ENCODE peak calls at places on chromosomes 5 and 9, in five cellular contexts. D is spleen, G is sigmoid colon, Q is upper lobe of left lung, P is K562. W is an unnamed sample.

GRCh38 chr9:87812375-87813118 is 70.1 kb upstream of the SPATA31E1 start:
- DNase-seq in G (no peak), D (no peak), Q (no peak), P (peak; percentile 47), W (no peak)

GRCh38 chr9:112971415-112971814 is 40.6 kb downstream of the ZNF883 start:
- DNase-seq in P (peak; percentile 9), D (no peak), Q (no peak), G (no peak), W (no peak)

GRCh38 chr9:87213948-87214347 is 266.6 kb upstream of the GAS1 start:
- DNase-seq in Q (no peak), D (no peak), P (no peak), G (no peak), W (no peak)

GRCh38 chr5:219492-219891 is 1.4 kb downstream of the SDHA start:
- DNase-seq in Q (no peak), G (no peak), D (no peak), P (no peak), W (peak; percentile 56)

GRCh38 chr9:125995706-125996105 is 248.5 kb downstream of the PBX3 start:
- DNase-seq in P (no peak), D (no peak), Q (no peak), G (peak; percentile 46), W (no peak)

GRCh38 chr5:181170996-181171395 is 23.6 kb downstream of the OR2V2 start:
- DNase-seq in Q (no peak), P (no peak), D (no peak), G (no peak), W (peak; percentile 4)

GRCh38 chr5:143887302-143887638 is 75.3 kb downstream of the HMHB1 start:
- DNase-seq in D (no peak), P (no peak), Q (peak; percentile 38), G (no peak), W (no peak)

GRCh38 chr9:34686231-34686630 is 4.8 kb downstream of the CCL19 start:
- DNase-seq in D (no peak), Q (no peak), G (no peak), P (no peak), W (no peak)

GRCh38 chr9:96514825-96515218 is 64.9 kb downstream of the HABP4 start:
- DNase-seq in Q (no peak), D (no peak), P (no peak), G (no peak), W (no peak)

GRCh38 chr5:109753279-109753678 is 63.6 kb downstream of the MAN2A1 start:
- DNase-seq in D (no peak), P (no peak), G (no peak), Q (no peak), W (no peak)

GRCh38 chr5:109743770-109744212 is 54.1 kb downstream of the MAN2A1 start:
- DNase-seq in D (no peak), G (no peak), P (peak; percentile 69), Q (no peak), W (no peak)

GRCh38 chr5:109744261-109744660 is 54.5 kb downstream of the MAN2A1 start:
- DNase-seq in Q (no peak), P (no peak), D (no peak), G (no peak), W (no peak)

GRCh38 chr5:109750407-109750806 is 60.7 kb downstream of the MAN2A1 start:
- DNase-seq in P (no peak), D (no peak), G (no peak), Q (no peak), W (no peak)

GRCh38 chr5:109748545-109748944 is 58.8 kb downstream of the MAN2A1 start:
- DNase-seq in Q (no peak), D (no peak), P (no peak), G (no peak), W (no peak)
- TF ChIP-seq POLR2A in Q (no peak), D (no peak), P (no peak), G (no peak), W (no peak)

GRCh38 chr5:14428302-14429081 is 153.1 kb upstream of the OTULINL start:
- DNase-seq in Q (no peak), P (no peak), D (no peak), G (no peak), W (no peak)

GRCh38 chr5:14424011-14424685 is 157.4 kb upstream of the OTULINL start:
- DNase-seq in Q (no peak), G (no peak), P (no peak), D (no peak), W (no peak)

GRCh38 chr5:14426521-14426920 is 155.1 kb upstream of the OTULINL start:
- DNase-seq in G (no peak), D (no peak), P (no peak), Q (no peak), W (no peak)

GRCh38 chr5:14429102-14429501 is 152.5 kb upstream of the OTULINL start:
- DNase-seq in D (no peak), P (no peak), G (no peak), Q (no peak), W (no peak)

GRCh38 chr5:14425581-14425980 is 156.0 kb upstream of the OTULINL start:
- DNase-seq in P (no peak), D (no peak), Q (no peak), G (no peak), W (no peak)
- H3K36me3 ChIP-seq in P (no peaks in the 10 kb centered on the region), D (peaks cover 19% of the 10 kb centered on the region), Q (peaks cover 4% of the 10 kb centered on the region), G (peaks cover 14% of the 10 kb centered on the region), W (no peaks in the 10 kb centered on the region)

GRCh38 chr9:136311037-136311432 is 7.1 kb upstream of the CCDC187 start:
- DNase-seq in P (no peak), G (no peak), Q (no peak), D (no peak), W (no peak)

GRCh38 chr9:136311433-136312375 is 7.8 kb upstream of the CCDC187 start:
- DNase-seq in P (peak; percentile 57), Q (no peak), G (no peak), D (no peak), W (no peak)

GRCh38 chr9:136314056-136314416 is 10.1 kb upstream of the CCDC187 start:
- DNase-seq in G (no peak), P (no peak), D (no peak), Q (no peak), W (no peak)

GRCh38 chr9:136313111-136314055 is 9.5 kb upstream of the CCDC187 start:
- DNase-seq in D (no peak), Q (no peak), G (no peak), P (no peak), W (no peak)

DNA sequence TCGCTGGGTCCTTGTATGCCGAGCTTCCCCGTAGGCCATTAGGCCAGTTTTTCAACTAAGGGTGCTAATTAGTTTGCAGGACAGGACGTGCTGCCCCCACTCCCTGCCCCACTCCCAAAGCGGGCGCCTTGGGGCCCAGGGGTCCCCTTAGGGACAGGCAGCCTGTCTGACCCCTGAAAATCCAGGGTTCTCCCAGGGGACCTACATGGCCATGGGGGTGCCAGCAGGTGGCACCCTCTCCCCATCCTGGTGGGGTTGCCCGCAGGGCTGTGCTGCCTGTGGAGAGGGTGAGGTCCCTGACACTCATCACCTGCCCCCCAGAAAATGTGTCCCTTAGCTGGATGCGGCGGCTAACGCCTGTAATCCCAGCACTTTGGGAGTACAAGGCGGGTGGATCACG is 8.5 kb upstream of the CCDC187 start:
- DNase-seq in P (peak; percentile 78), G (no peak), Q (no peak), D (no peak), W (no peak)
- H3K27ac ChIP-seq in P (no peak overlapping the region), G (no peak overlapping the region), Q (no peak overlapping the region), D (no peak overlapping the region), W (no peak overlapping the region)

DNA sequence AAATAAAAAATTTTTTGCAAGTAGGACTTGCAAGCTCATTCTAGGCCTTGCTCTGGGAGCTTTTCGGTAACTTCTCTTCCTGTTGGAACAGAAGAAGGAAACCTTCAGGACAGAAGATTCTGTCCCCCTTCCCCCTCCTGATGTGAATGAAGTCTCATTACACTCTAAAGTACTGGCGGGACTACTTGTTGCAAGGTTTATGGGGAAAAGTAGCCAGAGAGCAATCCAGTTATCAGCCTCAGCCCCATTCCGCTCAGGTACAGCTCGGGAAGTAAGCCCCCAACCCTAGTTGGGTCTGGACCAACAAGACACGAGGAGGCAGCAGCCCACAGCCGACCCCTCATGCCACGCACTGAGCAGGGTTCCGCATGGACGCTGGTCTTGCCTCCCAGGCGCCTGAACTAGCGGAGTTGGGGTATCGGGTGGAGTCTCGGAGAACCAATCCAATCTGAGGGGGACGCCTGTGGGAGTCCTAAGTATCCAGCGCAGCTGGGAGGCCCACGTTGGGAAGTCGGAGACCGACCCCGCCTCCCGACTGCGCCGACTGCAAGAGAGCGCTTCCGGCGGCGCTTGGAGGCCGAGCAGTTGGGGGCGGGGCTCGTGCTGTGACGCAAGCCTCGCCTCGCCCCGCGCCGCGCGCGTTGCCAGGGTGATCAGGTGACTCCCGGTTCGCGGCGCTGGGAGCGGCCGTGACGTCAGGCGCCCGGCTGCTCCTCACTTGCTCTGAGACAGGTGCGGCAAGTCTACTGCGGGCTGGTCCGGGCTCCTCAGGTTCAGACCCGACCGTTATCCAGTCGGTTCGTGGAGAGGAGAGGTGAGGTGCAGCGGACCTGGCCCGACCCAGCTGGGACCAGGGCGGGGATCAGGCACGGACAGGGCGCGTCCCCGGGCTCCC is at the start of gene CYSTM1:
- DNase-seq in G (peak; percentile 99), D (peak; percentile 99), Q (peak; percentile 99), P (peak; percentile 92), W (peak; percentile 99)
- TF ChIP-seq POLR2A in G (peak; percentile 89), D (peak; percentile 21), Q (peak; percentile 88), P (peak; percentile 84), W (peak; percentile 97)

GRCh38 chr9:71744754-71745521 is 23.4 kb downstream of the CEMIP2 start:
- DNase-seq in G (no peak), P (peak; percentile 25), D (no peak), Q (no peak), W (no peak)

GRCh38 chr9:71748280-71748743 is 20.0 kb downstream of the CEMIP2 start:
- DNase-seq in Q (no peak), P (no peak), D (no peak), G (no peak), W (no peak)

GRCh38 chr9:71746023-71746752 is 22.1 kb downstream of the CEMIP2 start:
- DNase-seq in Q (no peak), G (no peak), P (no peak), D (no peak), W (no peak)

GRCh38 chr9:71747572-71747971 is 20.7 kb downstream of the CEMIP2 start:
- DNase-seq in G (no peak), P (no peak), D (no peak), Q (no peak), W (no peak)

DNA sequence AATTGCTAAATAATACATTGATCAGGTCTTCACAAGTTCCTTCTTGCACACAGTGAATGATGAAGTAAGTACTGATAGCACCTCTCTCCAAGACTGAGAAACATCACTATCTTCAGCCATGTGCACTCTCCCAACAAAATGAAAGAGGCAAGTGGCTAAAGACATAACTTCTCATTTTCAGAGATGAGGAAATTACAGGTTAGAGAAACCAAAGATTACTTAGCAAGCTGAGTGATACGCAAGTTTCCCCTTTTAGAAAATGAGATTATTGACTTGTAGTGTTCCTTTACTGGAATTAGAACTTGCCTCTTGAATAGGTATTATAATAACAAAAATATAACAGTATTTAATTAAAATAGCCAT is 21.6 kb downstream of the CEMIP2 start:
- DNase-seq in P (no peak), Q (no peak), G (no peak), D (no peak), W (no peak)
- H3K36me3 ChIP-seq in P (peaks cover 6% of the 10 kb centered on the region), Q (no peaks in the 10 kb centered on the region), G (no peaks in the 10 kb centered on the region), D (peaks cover 32% of the 10 kb centered on the region), W (no peaks in the 10 kb centered on the region)

GRCh38 chr5:11361768-11362167 is 542.5 kb downstream of the CTNND2 start:
- DNase-seq in Q (no peak), G (no peak), P (no peak), D (no peak), W (no peak)

GRCh38 chr5:11363779-11364178 is 540.5 kb downstream of the CTNND2 start:
- DNase-seq in G (no peak), Q (no peak), D (no peak), P (no peak), W (no peak)

GRCh38 chr5:11364531-11364930 is 539.7 kb downstream of the CTNND2 start:
- DNase-seq in G (no peak), P (no peak), D (no peak), Q (no peak), W (no peak)
- H3K27ac ChIP-seq in G (no peak overlapping the region), P (no peak overlapping the region), D (no peak overlapping the region), Q (no peak overlapping the region), W (no peak overlapping the region)